ENCODE peak calls at places on chromosomes 11 and 22, in six cellular contexts. C, D, X, S, Q and Z are unnamed samples.

GRCh38 chr22:31728857-31729256 is 21.1 kb downstream of the PRR14L start:
- DNase-seq in Q (no peak), D (no peak), S (no peak), C (no peak), X (no peak), Z (no peak)

GRCh38 chr11:12157241-12157661 is 46.9 kb downstream of the MICAL2 start:
- DNase-seq in X (no peak), S (no peak), Q (peak), D (no peak), C (peak), Z (no peak)

GRCh38 chr11:122850076-122850631 is 11.9 kb downstream of the CRTAM start:
- DNase-seq in D (no peak), Q (peak), C (peak), X (no peak), S (no peak), Z (no peak)

GRCh38 chr11:120335596-120335927 is 651 bp upstream of the ARHGEF12 start:
- DNase-seq in C (no peak), S (no peak), X (no peak), D (no peak), Q (no peak), Z (peak)

GRCh38 chr11:28529046-28529445 is 420.9 kb downstream of the METTL15 start:
- DNase-seq in Q (peak), S (no peak), D (no peak), X (no peak), C (peak), Z (no peak)

GRCh38 chr11:134170177-134170908 is 53.4 kb downstream of the NCAPD3 start:
- DNase-seq in S (no peak), D (no peak), X (no peak), Q (no peak), C (no peak), Z (no peak)

GRCh38 chr22:20436309-20437252 is 1.0 kb downstream of the SCARF2 start:
- DNase-seq in X (no peak), Q (peak), S (no peak), D (peak), C (peak), Z (no peak)

GRCh38 chr11:7278314-7278917 is 26.7 kb downstream of the SYT9 start:
- DNase-seq in Q (peak), D (no peak), X (no peak), S (no peak), C (peak), Z (peak)

GRCh38 chr22:29457730-29458129 is 19.3 kb downstream of the RFPL1 start:
- DNase-seq in C (peak), S (peak), D (no peak), X (no peak), Q (peak), Z (peak)

GRCh38 chr11:103007521-103007920 is 52.0 kb upstream of the MMP13 start:
- DNase-seq in S (no peak), Q (peak), X (no peak), D (no peak), C (no peak), Z (no peak)

GRCh38 chr11:93652161-93652597 is 9.3 kb upstream of the CEP295 start:
- DNase-seq in Q (peak), C (peak), X (no peak), D (no peak), S (no peak), Z (peak)

GRCh38 chr11:38784164-38784563 is 2186.1 kb upstream of the RAG2 start:
- DNase-seq in S (no peak), X (no peak), D (no peak), C (no peak), Q (no peak), Z (no peak)

GRCh38 chr11:126607374-126607773 is 251.9 kb downstream of the ST3GAL4 start:
- DNase-seq in X (peak), S (no peak), Q (peak), D (peak), C (peak), Z (peak)

GRCh38 chr11:78392854-78393253 is 24.8 kb downstream of the GAB2 start:
- DNase-seq in S (no peak), C (no peak), X (no peak), D (no peak), Q (no peak), Z (no peak)

GRCh38 chr11:95065336-95065735 is 1.4 kb upstream of the SRSF8 start:
- DNase-seq in S (no peak), D (no peak), X (no peak), Q (no peak), C (no peak), Z (no peak)

GRCh38 chr11:84313830-84314359 is 1027.7 kb upstream of the CCDC90B start:
- DNase-seq in S (no peak), C (peak), D (no peak), X (no peak), Q (no peak), Z (no peak)

GRCh38 chr11:8786933-8787332 is 104.3 kb downstream of the RPL27A start:
- DNase-seq in C (no peak), X (no peak), S (no peak), D (no peak), Q (peak), Z (no peak)

GRCh38 chr22:29117799-29118477 is 45.1 kb downstream of the KREMEN1 start:
- DNase-seq in D (no peak), C (peak), X (no peak), S (no peak), Q (peak), Z (no peak)

GRCh38 chr11:13487661-13488030 is 8.2 kb downstream of the PTH start:
- DNase-seq in X (no peak), S (no peak), D (no peak), Q (peak), C (peak), Z (peak)

GRCh38 chr22:49259870-49260615 is 567.6 kb downstream of the BRD1 start:
- DNase-seq in D (no peak), C (no peak), Q (no peak), X (no peak), S (no peak), Z (no peak)